ENCODE peak calls at places on chromosomes 3 and 15, in nine cellular contexts. One of them, this sample, is unnamed.

GRCh38 chr3:184761976-184762375 is 50.0 kb upstream of the VPS8 start:
- DNase-seq in tibial artery: no peak
- DNase-seq in choroid plexus epithelial cell: no peak
- DNase-seq in thoracic aorta: no peak
- DNase-seq in endodermal cell: no peak
- DNase-seq in heart left ventricle: no peak
- DNase-seq in lower leg skin: no peak
- DNase-seq in MCF 10A: no peak
- DNase-seq in fibroblast of pulmonary artery: no peak
- DNase-seq in this sample: no peak

GRCh38 chr3:136818851-136819783 is at the start of gene SLC35G2:
- DNase-seq in MCF 10A: peak; percentile 77
- DNase-seq in endodermal cell: peak; percentile 92
- DNase-seq in thoracic aorta: peak; percentile 7
- DNase-seq in tibial artery: peak; percentile 68
- DNase-seq in fibroblast of pulmonary artery: peak; percentile 78
- DNase-seq in choroid plexus epithelial cell: peak; percentile 81
- DNase-seq in heart left ventricle: peak; percentile 77
- DNase-seq in lower leg skin: peak; percentile 87
- DNase-seq in this sample: peak; percentile 29

GRCh38 chr3:183745300-183746098 is 47.9 kb downstream of the YEATS2 start:
- DNase-seq in MCF 10A: no peak
- DNase-seq in tibial artery: no peak
- DNase-seq in lower leg skin: no peak
- DNase-seq in heart left ventricle: no peak
- DNase-seq in choroid plexus epithelial cell: peak; percentile 77
- DNase-seq in thoracic aorta: no peak
- DNase-seq in endodermal cell: no peak
- DNase-seq in fibroblast of pulmonary artery: peak; percentile 49
- DNase-seq in this sample: no peak

GRCh38 chr3:112774293-112774926 is 72.3 kb downstream of the CD200R1L start:
- DNase-seq in fibroblast of pulmonary artery: peak; percentile 66
- DNase-seq in thoracic aorta: no peak
- DNase-seq in MCF 10A: peak; percentile 74
- DNase-seq in lower leg skin: no peak
- DNase-seq in tibial artery: no peak
- DNase-seq in choroid plexus epithelial cell: peak; percentile 82
- DNase-seq in endodermal cell: no peak
- DNase-seq in heart left ventricle: no peak
- DNase-seq in this sample: no peak

GRCh38 chr15:74541494-74542191 is 623 bp downstream of the ARID3B start:
- DNase-seq in tibial artery: peak; percentile 65
- DNase-seq in MCF 10A: peak; percentile 30
- DNase-seq in heart left ventricle: peak; percentile 15
- DNase-seq in lower leg skin: peak; percentile 88
- DNase-seq in fibroblast of pulmonary artery: peak; percentile 33
- DNase-seq in endodermal cell: peak; percentile 80
- DNase-seq in thoracic aorta: no peak
- DNase-seq in choroid plexus epithelial cell: peak; percentile 17
- DNase-seq in this sample: peak; percentile 26

GRCh38 chr3:35440826-35441225 is 198.5 kb upstream of the ARPP21 start:
- DNase-seq in thoracic aorta: no peak
- DNase-seq in MCF 10A: no peak
- DNase-seq in tibial artery: no peak
- DNase-seq in endodermal cell: no peak
- DNase-seq in fibroblast of pulmonary artery: no peak
- DNase-seq in lower leg skin: no peak
- DNase-seq in choroid plexus epithelial cell: no peak
- DNase-seq in heart left ventricle: no peak
- DNase-seq in this sample: no peak

GRCh38 chr3:31077021-31077601 is 182.7 kb upstream of the GADL1 start:
- DNase-seq in tibial artery: no peak
- DNase-seq in thoracic aorta: no peak
- DNase-seq in fibroblast of pulmonary artery: peak; percentile 84
- DNase-seq in endodermal cell: no peak
- DNase-seq in heart left ventricle: no peak
- DNase-seq in lower leg skin: no peak
- DNase-seq in choroid plexus epithelial cell: peak; percentile 75
- DNase-seq in MCF 10A: peak; percentile 85
- DNase-seq in this sample: no peak

GRCh38 chr15:36748743-36749142 is 169.3 kb downstream of the CDIN1 start:
- DNase-seq in MCF 10A: no peak
- DNase-seq in lower leg skin: no peak
- DNase-seq in heart left ventricle: no peak
- DNase-seq in endodermal cell: no peak
- DNase-seq in tibial artery: no peak
- DNase-seq in fibroblast of pulmonary artery: no peak
- DNase-seq in choroid plexus epithelial cell: no peak
- DNase-seq in thoracic aorta: no peak
- DNase-seq in this sample: no peak

GRCh38 chr3:194664857-194665256 is 7.1 kb downstream of the LSG1 start:
- DNase-seq in thoracic aorta: no peak
- DNase-seq in fibroblast of pulmonary artery: peak; percentile 87
- DNase-seq in heart left ventricle: no peak
- DNase-seq in lower leg skin: no peak
- DNase-seq in choroid plexus epithelial cell: peak; percentile 82
- DNase-seq in endodermal cell: no peak
- DNase-seq in tibial artery: no peak
- DNase-seq in MCF 10A: no peak
- DNase-seq in this sample: no peak

GRCh38 chr3:52225452-52226228 is at the start of gene TLR9:
- DNase-seq in lower leg skin: no peak
- DNase-seq in heart left ventricle: peak; percentile 7
- DNase-seq in thoracic aorta: no peak
- DNase-seq in choroid plexus epithelial cell: no peak
- DNase-seq in fibroblast of pulmonary artery: no peak
- DNase-seq in tibial artery: no peak
- DNase-seq in endodermal cell: peak; percentile 51
- DNase-seq in MCF 10A: peak; percentile 77
- DNase-seq in this sample: no peak

GRCh38 chr3:52228266-52228665 is 2.8 kb upstream of the TLR9 start:
- DNase-seq in fibroblast of pulmonary artery: no peak
- DNase-seq in MCF 10A: no peak
- DNase-seq in thoracic aorta: no peak
- DNase-seq in endodermal cell: no peak
- DNase-seq in lower leg skin: no peak
- DNase-seq in heart left ventricle: no peak
- DNase-seq in choroid plexus epithelial cell: no peak
- DNase-seq in tibial artery: no peak
- DNase-seq in this sample: no peak

GRCh38 chr3:52227766-52228165 is 2.3 kb upstream of the TLR9 start:
- DNase-seq in endodermal cell: no peak
- DNase-seq in tibial artery: no peak
- DNase-seq in thoracic aorta: no peak
- DNase-seq in lower leg skin: no peak
- DNase-seq in choroid plexus epithelial cell: no peak
- DNase-seq in heart left ventricle: no peak
- DNase-seq in fibroblast of pulmonary artery: no peak
- DNase-seq in MCF 10A: no peak
- DNase-seq in this sample: no peak

GRCh38 chr3:52226229-52226817 is 878 bp upstream of the TLR9 start:
- DNase-seq in thoracic aorta: no peak
- DNase-seq in fibroblast of pulmonary artery: no peak
- DNase-seq in MCF 10A: no peak
- DNase-seq in choroid plexus epithelial cell: no peak
- DNase-seq in lower leg skin: no peak
- DNase-seq in endodermal cell: peak; percentile 44
- DNase-seq in tibial artery: no peak
- DNase-seq in heart left ventricle: no peak
- DNase-seq in this sample: no peak

GRCh38 chr3:52227117-52227516 is 1.7 kb upstream of the TLR9 start:
- DNase-seq in endodermal cell: no peak
- DNase-seq in lower leg skin: no peak
- DNase-seq in tibial artery: no peak
- DNase-seq in choroid plexus epithelial cell: no peak
- DNase-seq in MCF 10A: no peak
- DNase-seq in fibroblast of pulmonary artery: no peak
- DNase-seq in heart left ventricle: no peak
- DNase-seq in thoracic aorta: no peak
- DNase-seq in this sample: no peak
- TF ChIP-seq CTCF in endodermal cell: no peak
- TF ChIP-seq CTCF in lower leg skin: no peak
- TF ChIP-seq CTCF in tibial artery: no peak
- TF ChIP-seq CTCF in choroid plexus epithelial cell: no peak
- TF ChIP-seq CTCF in MCF 10A: no peak
- TF ChIP-seq CTCF in fibroblast of pulmonary artery: no peak
- TF ChIP-seq CTCF in heart left ventricle: no peak
- TF ChIP-seq CTCF in thoracic aorta: no peak
- TF ChIP-seq CTCF in this sample: no peak

GRCh38 chr3:39637807-39638206 is 170.3 kb downstream of the MOBP start:
- DNase-seq in endodermal cell: no peak
- DNase-seq in tibial artery: no peak
- DNase-seq in fibroblast of pulmonary artery: peak; percentile 45
- DNase-seq in lower leg skin: no peak
- DNase-seq in thoracic aorta: no peak
- DNase-seq in MCF 10A: peak; percentile 65
- DNase-seq in heart left ventricle: no peak
- DNase-seq in choroid plexus epithelial cell: peak; percentile 49
- DNase-seq in this sample: no peak
- TF ChIP-seq CTCF in endodermal cell: peak; percentile 61
- TF ChIP-seq CTCF in tibial artery: no peak
- TF ChIP-seq CTCF in fibroblast of pulmonary artery: peak; percentile 36
- TF ChIP-seq CTCF in lower leg skin: no peak
- TF ChIP-seq CTCF in thoracic aorta: no peak
- TF ChIP-seq CTCF in MCF 10A: peak; percentile 38
- TF ChIP-seq CTCF in heart left ventricle: no peak
- TF ChIP-seq CTCF in choroid plexus epithelial cell: peak; percentile 42
- TF ChIP-seq CTCF in this sample: no peak

DNA sequence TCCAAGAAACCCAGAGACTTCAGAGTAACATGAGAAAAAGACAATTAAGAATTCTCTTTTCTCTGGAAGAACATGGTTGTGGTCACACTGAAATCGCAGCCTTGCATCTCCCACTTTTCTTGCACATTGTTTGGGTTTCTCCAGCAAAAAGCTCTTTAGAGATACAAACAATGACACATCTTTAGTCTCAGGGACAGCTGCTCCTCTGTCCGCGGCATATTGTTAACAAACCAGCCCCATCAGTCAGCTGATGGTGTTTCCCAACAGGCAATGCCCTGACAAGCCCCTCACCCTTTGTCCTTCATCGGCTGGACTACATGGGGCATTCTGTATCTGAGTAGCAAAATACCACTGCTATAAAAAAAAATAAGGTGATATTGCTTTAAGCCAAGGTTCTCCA is 53.4 kb downstream of the UMPS start:
- DNase-seq in thoracic aorta: no peak
- DNase-seq in lower leg skin: no peak
- DNase-seq in fibroblast of pulmonary artery: no peak
- DNase-seq in choroid plexus epithelial cell: no peak
- DNase-seq in tibial artery: no peak
- DNase-seq in endodermal cell: no peak
- DNase-seq in MCF 10A: no peak
- DNase-seq in heart left ventricle: no peak
- DNase-seq in this sample: no peak
- TF ChIP-seq CTCF in thoracic aorta: no peak
- TF ChIP-seq CTCF in lower leg skin: no peak
- TF ChIP-seq CTCF in fibroblast of pulmonary artery: no peak
- TF ChIP-seq CTCF in choroid plexus epithelial cell: no peak
- TF ChIP-seq CTCF in tibial artery: no peak
- TF ChIP-seq CTCF in endodermal cell: no peak
- TF ChIP-seq CTCF in MCF 10A: no peak
- TF ChIP-seq CTCF in heart left ventricle: no peak
- TF ChIP-seq CTCF in this sample: no peak

GRCh38 chr15:93217343-93217742 is 128.3 kb upstream of the RGMA start:
- DNase-seq in thoracic aorta: no peak
- DNase-seq in lower leg skin: no peak
- DNase-seq in MCF 10A: no peak
- DNase-seq in endodermal cell: no peak
- DNase-seq in fibroblast of pulmonary artery: no peak
- DNase-seq in tibial artery: no peak
- DNase-seq in heart left ventricle: peak; percentile 37
- DNase-seq in choroid plexus epithelial cell: no peak
- DNase-seq in this sample: no peak

GRCh38 chr15:93223803-93224202 is 134.8 kb upstream of the RGMA start:
- DNase-seq in choroid plexus epithelial cell: no peak
- DNase-seq in lower leg skin: no peak
- DNase-seq in tibial artery: no peak
- DNase-seq in MCF 10A: no peak
- DNase-seq in fibroblast of pulmonary artery: no peak
- DNase-seq in heart left ventricle: no peak
- DNase-seq in thoracic aorta: no peak
- DNase-seq in endodermal cell: no peak
- DNase-seq in this sample: no peak

GRCh38 chr15:93221754-93222153 is 132.7 kb upstream of the RGMA start:
- DNase-seq in lower leg skin: no peak
- DNase-seq in heart left ventricle: no peak
- DNase-seq in MCF 10A: no peak
- DNase-seq in fibroblast of pulmonary artery: no peak
- DNase-seq in endodermal cell: no peak
- DNase-seq in thoracic aorta: no peak
- DNase-seq in tibial artery: no peak
- DNase-seq in choroid plexus epithelial cell: no peak
- DNase-seq in this sample: no peak

DNA sequence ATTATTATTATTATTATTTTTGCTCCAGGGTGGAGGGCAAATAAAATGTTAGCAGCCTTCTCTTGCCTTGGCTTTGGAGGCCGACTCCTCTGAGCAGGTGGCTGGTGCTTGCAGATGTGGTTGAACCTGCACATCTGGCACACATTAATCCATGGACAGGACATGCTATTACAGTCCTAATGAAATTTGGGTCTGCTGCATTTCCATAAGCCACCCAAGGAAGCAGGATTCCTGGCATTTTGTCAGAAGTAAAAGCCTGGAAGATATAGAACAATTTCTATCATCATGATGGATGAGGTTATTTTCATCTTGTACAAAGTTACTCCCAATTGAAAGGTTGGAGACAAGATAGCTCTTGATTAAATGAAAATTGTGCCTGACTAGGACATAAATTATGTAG is 130.8 kb upstream of the RGMA start:
- DNase-seq in fibroblast of pulmonary artery: no peak
- DNase-seq in thoracic aorta: no peak
- DNase-seq in MCF 10A: no peak
- DNase-seq in tibial artery: no peak
- DNase-seq in lower leg skin: no peak
- DNase-seq in heart left ventricle: no peak
- DNase-seq in endodermal cell: no peak
- DNase-seq in choroid plexus epithelial cell: no peak
- DNase-seq in this sample: no peak
- TF ChIP-seq CTCF in fibroblast of pulmonary artery: no peak
- TF ChIP-seq CTCF in thoracic aorta: no peak
- TF ChIP-seq CTCF in MCF 10A: no peak
- TF ChIP-seq CTCF in tibial artery: no peak
- TF ChIP-seq CTCF in lower leg skin: no peak
- TF ChIP-seq CTCF in heart left ventricle: no peak
- TF ChIP-seq CTCF in endodermal cell: no peak
- TF ChIP-seq CTCF in choroid plexus epithelial cell: no peak
- TF ChIP-seq CTCF in this sample: no peak